ENCODE peak calls at places on chromosomes 3 and 15, in ten cellular contexts. B is spleen, I is progenitor cell of endocrine pancreas, H is right atrium auricular region, P is fibroblast of lung, Q is fibroblast of pulmonary artery, U is stomach, M is left ventricle myocardium inferior, X is psoas muscle, O is hepatocyte. R is an unnamed sample.

GRCh38 chr3:192022412-192022811 is 561.4 kb downstream of the PYDC2 start:
- DNase-seq in B (no peak), I (no peak), H (no peak), P (no peak), Q (peak), U (no peak), M (no peak), X (no peak), O (no peak), R (no peak)

GRCh38 chr3:87088984-87089841 is 98.3 kb upstream of the VGLL3 start:
- DNase-seq in B (peak), I (no peak), H (peak), P (peak), Q (peak), U (peak), M (peak), X (peak), O (no peak), R (no peak)

GRCh38 chr3:65245133-65246076 is 557.6 kb upstream of the ADAMTS9 start:
- DNase-seq in B (no peak), I (no peak), H (no peak), P (peak), Q (peak), U (no peak), M (no peak), X (no peak), O (no peak), R (no peak)

GRCh38 chr15:51755790-51756189 is 4.4 kb downstream of the TMOD2 start:
- DNase-seq in B (no peak), I (no peak), H (no peak), P (no peak), Q (no peak), U (no peak), M (no peak), X (no peak), O (no peak), R (no peak)

GRCh38 chr3:72376917-72377710 is 471.1 kb downstream of the SHQ1 start:
- DNase-seq in B (no peak), I (no peak), H (no peak), P (no peak), Q (no peak), U (no peak), M (no peak), X (no peak), O (peak), R (no peak)

GRCh38 chr3:11198495-11198894 is 44.2 kb downstream of the HRH1 start:
- DNase-seq in B (no peak), I (no peak), H (no peak), P (no peak), Q (no peak), U (no peak), M (no peak), X (no peak), O (no peak), R (no peak)

GRCh38 chr3:159128628-159129027 is 326.8 kb downstream of the MFSD1 start:
- DNase-seq in B (no peak), I (no peak), H (no peak), P (no peak), Q (peak), U (no peak), M (no peak), X (no peak), O (no peak), R (no peak)

GRCh38 chr3:134602440-134602814 is 48.4 kb downstream of the KY start:
- DNase-seq in B (no peak), I (no peak), H (no peak), P (no peak), Q (no peak), U (no peak), M (no peak), X (no peak), O (no peak), R (no peak)

GRCh38 chr3:114498779-114499370 is 205.0 kb downstream of the TIGIT start:
- DNase-seq in B (no peak), I (no peak), H (no peak), P (peak), Q (peak), U (no peak), M (peak), X (no peak), O (peak), R (no peak)

GRCh38 chr3:178367817-178368617 is 168.2 kb upstream of the KCNMB2 start:
- DNase-seq in B (no peak), I (no peak), H (no peak), P (no peak), Q (peak), U (no peak), M (no peak), X (no peak), O (no peak), R (no peak)

GRCh38 chr3:188233320-188233719 is 79.4 kb downstream of the LPP start:
- DNase-seq in B (no peak), I (no peak), H (no peak), P (peak), Q (no peak), U (no peak), M (no peak), X (no peak), O (no peak), R (no peak)

GRCh38 chr3:143749926-143750325 is 98.3 kb downstream of the SLC9A9 start:
- DNase-seq in B (no peak), I (no peak), H (no peak), P (no peak), Q (no peak), U (no peak), M (no peak), X (no peak), O (no peak), R (no peak)

GRCh38 chr3:143753456-143753855 is 94.8 kb downstream of the SLC9A9 start:
- DNase-seq in B (no peak), I (no peak), H (no peak), P (no peak), Q (no peak), U (no peak), M (no peak), X (no peak), O (no peak), R (no peak)

GRCh38 chr3:143750856-143751255 is 97.4 kb downstream of the SLC9A9 start:
- DNase-seq in B (no peak), I (no peak), H (no peak), P (peak), Q (no peak), U (no peak), M (no peak), X (no peak), O (no peak), R (no peak)

GRCh38 chr3:143754090-143754489 is 94.2 kb downstream of the SLC9A9 start:
- DNase-seq in B (no peak), I (no peak), H (no peak), P (no peak), Q (no peak), U (no peak), M (no peak), X (no peak), O (no peak), R (no peak)

GRCh38 chr3:143751643-143752178 is 96.6 kb downstream of the SLC9A9 start:
- DNase-seq in B (no peak), I (no peak), H (no peak), P (no peak), Q (no peak), U (no peak), M (no peak), X (no peak), O (no peak), R (no peak)
- TF ChIP-seq CTCF in B (no peak), I (no peak), H (no peak), P (no peak), Q (no peak), U (no peak), M (no peak), X (no peak), O (no peak), R (no peak)

GRCh38 chr3:180329847-180330246 is 272.1 kb upstream of the TTC14 start:
- DNase-seq in B (no peak), I (no peak), H (no peak), P (no peak), Q (no peak), U (no peak), M (no peak), X (no peak), O (no peak), R (no peak)

GRCh38 chr3:180332608-180333007 is 269.4 kb upstream of the TTC14 start:
- DNase-seq in B (no peak), I (no peak), H (no peak), P (no peak), Q (no peak), U (no peak), M (no peak), X (no peak), O (no peak), R (no peak)

GRCh38 chr3:180340395-180340794 is 261.6 kb upstream of the TTC14 start:
- DNase-seq in B (no peak), I (no peak), H (no peak), P (no peak), Q (no peak), U (no peak), M (no peak), X (no peak), O (no peak), R (no peak)

GRCh38 chr3:180330440-180330839 is 271.5 kb upstream of the TTC14 start:
- DNase-seq in B (no peak), I (no peak), H (no peak), P (no peak), Q (no peak), U (no peak), M (no peak), X (no peak), O (no peak), R (no peak)

GRCh38 chr3:180335056-180335455 is 266.9 kb upstream of the TTC14 start:
- DNase-seq in B (no peak), I (no peak), H (no peak), P (no peak), Q (no peak), U (no peak), M (no peak), X (no peak), O (no peak), R (no peak)
- TF ChIP-seq CTCF in B (no peak), I (no peak), H (no peak), P (no peak), Q (no peak), U (no peak), M (no peak), X (no peak), O (no peak), R (no peak)

DNA sequence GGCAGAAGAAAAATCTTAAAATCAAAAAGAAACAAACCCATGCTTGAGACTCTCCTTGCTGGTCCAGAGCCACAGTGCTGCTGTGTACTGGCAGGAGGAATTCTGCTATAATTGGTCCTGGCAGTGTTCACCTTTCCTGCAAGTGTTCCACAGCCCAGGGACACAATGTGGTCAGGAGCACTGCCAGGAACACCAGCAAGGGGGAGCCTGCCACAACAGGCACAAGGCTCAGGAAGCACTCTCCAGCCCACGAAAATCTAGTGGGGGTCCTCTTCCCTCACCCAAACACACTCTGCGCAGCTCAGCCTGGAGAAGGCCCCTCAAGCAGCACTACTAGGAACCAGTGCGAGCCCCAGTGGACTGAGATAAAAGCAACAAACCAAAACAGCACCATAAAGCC is 92.9 kb downstream of the UBE3A start:
- DNase-seq in B (no peak), I (no peak), H (no peak), P (peak), Q (peak), U (no peak), M (peak), X (peak), O (no peak), R (no peak)
- TF ChIP-seq CTCF in B (no peak), I (peak), H (peak), P (peak), Q (peak), U (no peak), M (peak), X (peak), O (peak), R (no peak)

GRCh38 chr3:104939196-104939595 is 427.5 kb upstream of the ALCAM start:
- DNase-seq in B (no peak), I (no peak), H (no peak), P (peak), Q (peak), U (no peak), M (no peak), X (no peak), O (no peak), R (no peak)
- TF ChIP-seq CTCF in B (no peak), I (no peak), H (no peak), P (no peak), Q (no peak), U (no peak), M (no peak), X (no peak), O (no peak), R (no peak)